ENCODE peak calls at places on chromosome 14, in four cellular contexts. J is dorsolateral prefrontal cortex, U is colonic mucosa, F is HT1080. Q is an unnamed sample.

GRCh38 chr14:67918838-67919237 is 99.3 kb downstream of the RAD51B start:
- DNase-seq in J (no peak), U (no peak), F (no peak), Q (no peak)

GRCh38 chr14:102591372-102591943 is 991 bp upstream of the RCOR1 start:
- DNase-seq in J (peak; percentile 37), U (peak; percentile 54), F (no peak), Q (peak; percentile 28)

GRCh38 chr14:99118046-99118721 is 153.8 kb downstream of the BCL11B start:
- DNase-seq in J (no peak), U (peak; percentile 15), F (no peak), Q (no peak)

GRCh38 chr14:96772929-96773328 is 24.3 kb upstream of the VRK1 start:
- DNase-seq in J (no peak), U (no peak), F (no peak), Q (no peak)

GRCh38 chr14:35161231-35161630 is 38.9 kb downstream of the PRORP start:
- DNase-seq in J (no peak), U (no peak), F (no peak), Q (no peak)

GRCh38 chr14:59346796-59347510 is 118.2 kb downstream of the GPR135 start:
- DNase-seq in J (no peak), U (no peak), F (no peak), Q (no peak)

GRCh38 chr14:62015248-62015647 is 253.0 kb downstream of the SNAPC1 start:
- DNase-seq in J (no peak), U (no peak), F (no peak), Q (no peak)

GRCh38 chr14:100281286-100282082 is 24.8 kb downstream of the SLC25A29 start:
- DNase-seq in J (no peak), U (no peak), F (no peak), Q (no peak)

GRCh38 chr14:69712637-69713088 is 54.3 kb upstream of the SRSF5 start:
- DNase-seq in J (no peak), U (peak; percentile 80), F (no peak), Q (peak; percentile 75)

GRCh38 chr14:92650581-92651105 is 97.8 kb downstream of the LGMN start:
- DNase-seq in J (no peak), U (no peak), F (no peak), Q (no peak)

GRCh38 chr14:65291561-65291960 is 121.0 kb upstream of the FUT8 start:
- DNase-seq in J (no peak), U (no peak), F (no peak), Q (no peak)

GRCh38 chr14:89188492-89188891 is 228.5 kb downstream of the FOXN3 start:
- DNase-seq in J (no peak), U (no peak), F (no peak), Q (no peak)

GRCh38 chr14:104937694-104938365 is 13.2 kb downstream of the PLD4 start:
- DNase-seq in J (peak; percentile 22), U (no peak), F (no peak), Q (no peak)

GRCh38 chr14:61335876-61336275 is 14.5 kb downstream of the PRKCH start:
- DNase-seq in J (no peak), U (no peak), F (no peak), Q (no peak)

GRCh38 chr14:60249321-60250251 is 565 bp downstream of the PPM1A start:
- DNase-seq in J (peak; percentile 53), U (peak; percentile 79), F (peak; percentile 38), Q (peak; percentile 76)

GRCh38 chr14:49863483-49864262 is 11.1 kb upstream of the NEMF start:
- DNase-seq in J (no peak), U (peak; percentile 41), F (no peak), Q (peak; percentile 37)

GRCh38 chr14:79332504-79333197 is 878.7 kb downstream of the DIO2 start:
- DNase-seq in J (no peak), U (no peak), F (peak; percentile 21), Q (no peak)

GRCh38 chr14:31566456-31566855 is 5.3 kb downstream of the NUBPL start:
- DNase-seq in J (no peak), U (no peak), F (no peak), Q (no peak)

GRCh38 chr14:89618309-89618708 is 201.3 kb upstream of the FOXN3 start:
- DNase-seq in J (no peak), U (peak; percentile 40), F (no peak), Q (peak; percentile 62)

GRCh38 chr14:61498811-61499210 is 177.4 kb downstream of the PRKCH start:
- DNase-seq in J (no peak), U (no peak), F (peak; percentile 53), Q (no peak)

GRCh38 chr14:69458350-69458749 is 26.2 kb upstream of the PLEKHD1 start:
- DNase-seq in J (no peak), U (no peak), F (no peak), Q (no peak)

GRCh38 chr14:50045039-50045711 is 71.2 kb downstream of the VCPKMT start:
- DNase-seq in J (no peak), U (peak; percentile 93), F (peak; percentile 89), Q (peak; percentile 97)

GRCh38 chr14:100290607-100291304 is 15.5 kb downstream of the SLC25A29 start:
- DNase-seq in J (peak; percentile 30), U (no peak), F (no peak), Q (no peak)

GRCh38 chr14:55417955-55418354 is 6.3 kb upstream of the ATG14 start:
- DNase-seq in J (no peak), U (no peak), F (no peak), Q (peak; percentile 69)

GRCh38 chr14:60655114-60655897 is 6.0 kb upstream of the SIX1 start:
- DNase-seq in J (no peak), U (no peak), F (no peak), Q (no peak)

GRCh38 chr14:77319416-77319815 is 1.3 kb downstream of the POMT2 start:
- DNase-seq in J (no peak), U (no peak), F (no peak), Q (no peak)